ENCODE peak calls at places on chromosome 16, in nine cellular contexts. One of them, this sample, is unnamed.

GRCh38 chr16:19215705-19216104 is 47.7 kb downstream of the SYT17 start:
- DNase-seq in Daoy: no peak
- DNase-seq in HS-27A: no peak
- DNase-seq in T47D: no peak
- DNase-seq in RCC 7860: no peak
- DNase-seq in SK-MEL-5: no peak
- DNase-seq in transverse colon: no peak
- DNase-seq in foreskin fibroblast: no peak
- DNase-seq in NCI-H2081 treated with DMSO at 0.1 percent for 48 hours: no peak
- DNase-seq in this sample: no peak

GRCh38 chr16:27235055-27235937 is 32.0 kb downstream of the KDM8 start:
- DNase-seq in HS-27A: no peak
- DNase-seq in SK-MEL-5: peak
- DNase-seq in foreskin fibroblast: peak
- DNase-seq in T47D: peak
- DNase-seq in transverse colon: peak
- DNase-seq in NCI-H2081 treated with DMSO at 0.1 percent for 48 hours: no peak
- DNase-seq in RCC 7860: peak
- DNase-seq in Daoy: peak
- DNase-seq in this sample: peak

GRCh38 chr16:68368602-68368944 is 57.8 kb downstream of the PRMT7 start:
- DNase-seq in Daoy: no peak
- DNase-seq in NCI-H2081 treated with DMSO at 0.1 percent for 48 hours: no peak
- DNase-seq in SK-MEL-5: no peak
- DNase-seq in foreskin fibroblast: no peak
- DNase-seq in T47D: no peak
- DNase-seq in transverse colon: no peak
- DNase-seq in RCC 7860: no peak
- DNase-seq in HS-27A: no peak
- DNase-seq in this sample: no peak

GRCh38 chr16:49700222-49700927 is 155.5 kb downstream of the ZNF423 start:
- DNase-seq in HS-27A: no peak
- DNase-seq in RCC 7860: no peak
- DNase-seq in foreskin fibroblast: no peak
- DNase-seq in SK-MEL-5: no peak
- DNase-seq in Daoy: peak
- DNase-seq in transverse colon: no peak
- DNase-seq in NCI-H2081 treated with DMSO at 0.1 percent for 48 hours: no peak
- DNase-seq in T47D: no peak
- DNase-seq in this sample: peak

GRCh38 chr16:11585460-11586374 is 1.0 kb downstream of the LITAF start:
- DNase-seq in HS-27A: no peak
- DNase-seq in T47D: no peak
- DNase-seq in foreskin fibroblast: no peak
- DNase-seq in Daoy: no peak
- DNase-seq in transverse colon: peak
- DNase-seq in NCI-H2081 treated with DMSO at 0.1 percent for 48 hours: no peak
- DNase-seq in RCC 7860: peak
- DNase-seq in SK-MEL-5: peak
- DNase-seq in this sample: no peak

GRCh38 chr16:14538604-14539003 is 91.5 kb downstream of the PARN start:
- DNase-seq in Daoy: no peak
- DNase-seq in NCI-H2081 treated with DMSO at 0.1 percent for 48 hours: no peak
- DNase-seq in transverse colon: no peak
- DNase-seq in foreskin fibroblast: no peak
- DNase-seq in HS-27A: no peak
- DNase-seq in SK-MEL-5: no peak
- DNase-seq in RCC 7860: no peak
- DNase-seq in T47D: no peak
- DNase-seq in this sample: no peak

GRCh38 chr16:68076560-68076959 is 8.6 kb upstream of the NFATC3 start:
- DNase-seq in HS-27A: no peak
- DNase-seq in SK-MEL-5: no peak
- DNase-seq in T47D: no peak
- DNase-seq in transverse colon: no peak
- DNase-seq in Daoy: no peak
- DNase-seq in RCC 7860: no peak
- DNase-seq in NCI-H2081 treated with DMSO at 0.1 percent for 48 hours: no peak
- DNase-seq in foreskin fibroblast: no peak
- DNase-seq in this sample: no peak

GRCh38 chr16:82081271-82081670 is 46.2 kb downstream of the HSD17B2 start:
- DNase-seq in HS-27A: no peak
- DNase-seq in Daoy: no peak
- DNase-seq in RCC 7860: no peak
- DNase-seq in foreskin fibroblast: no peak
- DNase-seq in SK-MEL-5: no peak
- DNase-seq in T47D: no peak
- DNase-seq in transverse colon: peak
- DNase-seq in NCI-H2081 treated with DMSO at 0.1 percent for 48 hours: no peak
- DNase-seq in this sample: no peak

GRCh38 chr16:6897910-6898475 is 434.7 kb upstream of the RBFOX1 start:
- DNase-seq in Daoy: no peak
- DNase-seq in transverse colon: no peak
- DNase-seq in RCC 7860: no peak
- DNase-seq in T47D: no peak
- DNase-seq in NCI-H2081 treated with DMSO at 0.1 percent for 48 hours: no peak
- DNase-seq in SK-MEL-5: no peak
- DNase-seq in HS-27A: no peak
- DNase-seq in foreskin fibroblast: no peak
- DNase-seq in this sample: no peak

GRCh38 chr16:11020388-11020787 is 76.0 kb downstream of the CLEC16A start:
- DNase-seq in foreskin fibroblast: no peak
- DNase-seq in HS-27A: no peak
- DNase-seq in NCI-H2081 treated with DMSO at 0.1 percent for 48 hours: no peak
- DNase-seq in SK-MEL-5: no peak
- DNase-seq in RCC 7860: no peak
- DNase-seq in T47D: no peak
- DNase-seq in Daoy: no peak
- DNase-seq in transverse colon: no peak
- DNase-seq in this sample: no peak

GRCh38 chr16:29308644-29309546 is 97.6 kb downstream of the NPIPB11 start:
- DNase-seq in T47D: no peak
- DNase-seq in NCI-H2081 treated with DMSO at 0.1 percent for 48 hours: no peak
- DNase-seq in Daoy: no peak
- DNase-seq in SK-MEL-5: no peak
- DNase-seq in foreskin fibroblast: no peak
- DNase-seq in transverse colon: no peak
- DNase-seq in RCC 7860: no peak
- DNase-seq in HS-27A: no peak
- DNase-seq in this sample: no peak

GRCh38 chr16:84836234-84836647 is 16.5 kb downstream of the CRISPLD2 start:
- DNase-seq in transverse colon: peak
- DNase-seq in RCC 7860: peak
- DNase-seq in foreskin fibroblast: peak
- DNase-seq in NCI-H2081 treated with DMSO at 0.1 percent for 48 hours: no peak
- DNase-seq in T47D: peak
- DNase-seq in SK-MEL-5: no peak
- DNase-seq in Daoy: peak
- DNase-seq in HS-27A: peak
- DNase-seq in this sample: peak

GRCh38 chr16:55588799-55589198 is 22.3 kb downstream of the CAPNS2 start:
- DNase-seq in NCI-H2081 treated with DMSO at 0.1 percent for 48 hours: no peak
- DNase-seq in Daoy: no peak
- DNase-seq in foreskin fibroblast: no peak
- DNase-seq in SK-MEL-5: no peak
- DNase-seq in RCC 7860: no peak
- DNase-seq in T47D: no peak
- DNase-seq in transverse colon: no peak
- DNase-seq in HS-27A: no peak
- DNase-seq in this sample: no peak

GRCh38 chr16:14600164-14600563 is 29.9 kb downstream of the PARN start:
- DNase-seq in Daoy: no peak
- DNase-seq in HS-27A: no peak
- DNase-seq in NCI-H2081 treated with DMSO at 0.1 percent for 48 hours: no peak
- DNase-seq in T47D: peak
- DNase-seq in RCC 7860: peak
- DNase-seq in transverse colon: no peak
- DNase-seq in SK-MEL-5: peak
- DNase-seq in foreskin fibroblast: peak
- DNase-seq in this sample: no peak

GRCh38 chr16:87254271-87254670 is 62.9 kb downstream of the C16orf95 start:
- DNase-seq in RCC 7860: no peak
- DNase-seq in SK-MEL-5: no peak
- DNase-seq in T47D: no peak
- DNase-seq in NCI-H2081 treated with DMSO at 0.1 percent for 48 hours: no peak
- DNase-seq in Daoy: no peak
- DNase-seq in HS-27A: no peak
- DNase-seq in foreskin fibroblast: no peak
- DNase-seq in transverse colon: no peak
- DNase-seq in this sample: no peak

GRCh38 chr16:47060596-47060995 is 83.1 kb downstream of the NETO2 start:
- DNase-seq in transverse colon: no peak
- DNase-seq in Daoy: no peak
- DNase-seq in NCI-H2081 treated with DMSO at 0.1 percent for 48 hours: no peak
- DNase-seq in HS-27A: no peak
- DNase-seq in RCC 7860: no peak
- DNase-seq in T47D: no peak
- DNase-seq in SK-MEL-5: no peak
- DNase-seq in foreskin fibroblast: no peak
- DNase-seq in this sample: no peak

GRCh38 chr16:84617068-84617630 is 729 bp downstream of the COTL1 start:
- DNase-seq in foreskin fibroblast: no peak
- DNase-seq in T47D: peak
- DNase-seq in NCI-H2081 treated with DMSO at 0.1 percent for 48 hours: no peak
- DNase-seq in Daoy: peak
- DNase-seq in RCC 7860: no peak
- DNase-seq in transverse colon: peak
- DNase-seq in HS-27A: no peak
- DNase-seq in SK-MEL-5: peak
- DNase-seq in this sample: no peak

GRCh38 chr16:78988361-78988992 is 612.1 kb downstream of the MAF start:
- DNase-seq in HS-27A: no peak
- DNase-seq in Daoy: peak
- DNase-seq in transverse colon: no peak
- DNase-seq in T47D: peak
- DNase-seq in NCI-H2081 treated with DMSO at 0.1 percent for 48 hours: no peak
- DNase-seq in RCC 7860: no peak
- DNase-seq in SK-MEL-5: peak
- DNase-seq in foreskin fibroblast: no peak
- DNase-seq in this sample: no peak

GRCh38 chr16:70162041-70162451 is 11.5 kb upstream of the CLEC18C start:
- DNase-seq in NCI-H2081 treated with DMSO at 0.1 percent for 48 hours: no peak
- DNase-seq in transverse colon: no peak
- DNase-seq in HS-27A: no peak
- DNase-seq in foreskin fibroblast: peak
- DNase-seq in T47D: peak
- DNase-seq in SK-MEL-5: no peak
- DNase-seq in RCC 7860: no peak
- DNase-seq in Daoy: peak
- DNase-seq in this sample: no peak

GRCh38 chr16:1163567-1164055 is 10.7 kb downstream of the CACNA1H start:
- DNase-seq in SK-MEL-5: no peak
- DNase-seq in transverse colon: no peak
- DNase-seq in RCC 7860: peak
- DNase-seq in Daoy: peak
- DNase-seq in NCI-H2081 treated with DMSO at 0.1 percent for 48 hours: no peak
- DNase-seq in T47D: no peak
- DNase-seq in foreskin fibroblast: no peak
- DNase-seq in HS-27A: peak
- DNase-seq in this sample: no peak

GRCh38 chr16:53087101-53087500 is 32.3 kb downstream of the CHD9 start:
- DNase-seq in foreskin fibroblast: peak
- DNase-seq in RCC 7860: no peak
- DNase-seq in T47D: no peak
- DNase-seq in SK-MEL-5: no peak
- DNase-seq in transverse colon: no peak
- DNase-seq in HS-27A: no peak
- DNase-seq in Daoy: no peak
- DNase-seq in NCI-H2081 treated with DMSO at 0.1 percent for 48 hours: no peak
- DNase-seq in this sample: no peak

GRCh38 chr16:79164378-79164720 is 436.2 kb downstream of the MAF start:
- DNase-seq in RCC 7860: no peak
- DNase-seq in HS-27A: no peak
- DNase-seq in Daoy: no peak
- DNase-seq in SK-MEL-5: no peak
- DNase-seq in T47D: no peak
- DNase-seq in foreskin fibroblast: no peak
- DNase-seq in NCI-H2081 treated with DMSO at 0.1 percent for 48 hours: no peak
- DNase-seq in transverse colon: no peak
- DNase-seq in this sample: no peak

GRCh38 chr16:80015566-80015965 is 415.0 kb upstream of the MAF start:
- DNase-seq in SK-MEL-5: no peak
- DNase-seq in RCC 7860: no peak
- DNase-seq in transverse colon: no peak
- DNase-seq in NCI-H2081 treated with DMSO at 0.1 percent for 48 hours: no peak
- DNase-seq in HS-27A: no peak
- DNase-seq in Daoy: peak
- DNase-seq in T47D: no peak
- DNase-seq in foreskin fibroblast: no peak
- DNase-seq in this sample: no peak

GRCh38 chr16:51152691-51153261 is 1.7 kb upstream of the SALL1 start:
- DNase-seq in NCI-H2081 treated with DMSO at 0.1 percent for 48 hours: no peak
- DNase-seq in T47D: no peak
- DNase-seq in RCC 7860: no peak
- DNase-seq in Daoy: peak
- DNase-seq in HS-27A: no peak
- DNase-seq in SK-MEL-5: no peak
- DNase-seq in foreskin fibroblast: peak
- DNase-seq in transverse colon: no peak
- DNase-seq in this sample: no peak

GRCh38 chr16:59236804-59237463 is 502.8 kb upstream of the GOT2 start:
- DNase-seq in HS-27A: no peak
- DNase-seq in Daoy: no peak
- DNase-seq in transverse colon: no peak
- DNase-seq in T47D: no peak
- DNase-seq in RCC 7860: no peak
- DNase-seq in SK-MEL-5: no peak
- DNase-seq in NCI-H2081 treated with DMSO at 0.1 percent for 48 hours: no peak
- DNase-seq in foreskin fibroblast: no peak
- DNase-seq in this sample: no peak

GRCh38 chr16:1538804-1539520 is 5.5 kb downstream of the TMEM204 start:
- DNase-seq in RCC 7860: no peak
- DNase-seq in transverse colon: no peak
- DNase-seq in Daoy: peak
- DNase-seq in HS-27A: no peak
- DNase-seq in T47D: peak
- DNase-seq in NCI-H2081 treated with DMSO at 0.1 percent for 48 hours: no peak
- DNase-seq in SK-MEL-5: peak
- DNase-seq in foreskin fibroblast: no peak
- DNase-seq in this sample: peak

GRCh38 chr16:85231959-85232358 is 119.7 kb upstream of the CIBAR2 start:
- DNase-seq in transverse colon: no peak
- DNase-seq in RCC 7860: no peak
- DNase-seq in foreskin fibroblast: no peak
- DNase-seq in SK-MEL-5: no peak
- DNase-seq in NCI-H2081 treated with DMSO at 0.1 percent for 48 hours: no peak
- DNase-seq in T47D: no peak
- DNase-seq in HS-27A: no peak
- DNase-seq in Daoy: peak
- DNase-seq in this sample: peak

GRCh38 chr16:85569615-85570212 is 43.4 kb upstream of the GSE1 start:
- DNase-seq in RCC 7860: no peak
- DNase-seq in transverse colon: peak
- DNase-seq in foreskin fibroblast: no peak
- DNase-seq in Daoy: peak
- DNase-seq in T47D: peak
- DNase-seq in SK-MEL-5: peak
- DNase-seq in NCI-H2081 treated with DMSO at 0.1 percent for 48 hours: peak
- DNase-seq in HS-27A: no peak
- DNase-seq in this sample: no peak